ENCODE peak calls at places on chromosomes 7 and 10, in seven cellular contexts. P is activated B cell treated with CpG ODN at 0.5 μM for 24 hours, B is adrenal gland, F is B cell, Y is AG04450, J is GM06990, Z is hepatic stellate cell. S is an unnamed sample.

GRCh38 chr10:115384665-115385064 is 291.5 kb downstream of the ATRNL1 start:
- DNase-seq in Y (no peak), P (no peak), Z (no peak), J (no peak), B (no peak), F (no peak), S (no peak)

GRCh38 chr10:60430836-60431597 is 41.3 kb upstream of the ANK3 start:
- DNase-seq in F (no peak), J (no peak), B (no peak), Y (no peak), Z (no peak), P (no peak), S (no peak)

GRCh38 chr10:978826-979421 is 9.3 kb upstream of the GTPBP4 start:
- DNase-seq in J (no peak), B (no peak), P (no peak), Y (no peak), Z (no peak), F (no peak), S (no peak)

GRCh38 chr7:5406957-5407930 is 16.4 kb downstream of the TNRC18 start:
- DNase-seq in J (no peak), Z (no peak), Y (no peak), F (no peak), B (no peak), P (no peak), S (no peak)

GRCh38 chr7:157875230-157876179 is 538.7 kb downstream of the DNAJB6 start:
- DNase-seq in B (peak; percentile 50), J (no peak), Z (no peak), F (no peak), P (no peak), Y (no peak), S (peak; percentile 33)

GRCh38 chr10:101450277-101451080 is 96.5 kb downstream of the BTRC start:
- DNase-seq in B (no peak), Z (no peak), Y (no peak), P (no peak), J (no peak), F (no peak), S (no peak)

GRCh38 chr10:95248989-95249388 is 41.8 kb downstream of the PDLIM1 start:
- DNase-seq in P (no peak), Z (no peak), B (no peak), Y (no peak), J (no peak), F (no peak), S (no peak)

GRCh38 chr10:101493249-101493648 is 94.8 kb downstream of the POLL start:
- DNase-seq in J (no peak), B (no peak), F (no peak), P (no peak), Z (no peak), Y (no peak), S (no peak)

GRCh38 chr7:103809229-103809994 is 180.0 kb downstream of the RELN start:
- DNase-seq in P (no peak), Y (no peak), Z (no peak), J (no peak), B (no peak), F (no peak), S (no peak)

GRCh38 chr7:105776986-105777910 is 99.2 kb downstream of the ATXN7L1 start:
- DNase-seq in F (no peak), P (no peak), J (no peak), Z (no peak), B (no peak), Y (no peak), S (no peak)

GRCh38 chr10:132844069-132844809 is 58.3 kb upstream of the NKX6-2 start:
- DNase-seq in J (no peak), Y (no peak), Z (no peak), P (no peak), B (no peak), F (no peak), S (no peak)

GRCh38 chr7:74222851-74223710 is 13.3 kb downstream of the LAT2 start:
- DNase-seq in B (no peak), Z (no peak), J (no peak), P (no peak), Y (no peak), F (peak; percentile 37), S (no peak)

GRCh38 chr7:140084142-140084655 is 21.4 kb upstream of the PARP12 start:
- DNase-seq in Y (no peak), P (no peak), F (no peak), B (no peak), J (no peak), Z (no peak), S (no peak)

GRCh38 chr10:96991313-96991841 is 159.3 kb downstream of the LCOR start:
- DNase-seq in F (no peak), J (no peak), Z (peak; percentile 64), P (no peak), Y (peak; percentile 64), B (no peak), S (no peak)

GRCh38 chr7:87110778-87111177 is 41.5 kb upstream of the DMTF1 start:
- DNase-seq in Z (peak; percentile 25), Y (no peak), B (no peak), F (no peak), P (no peak), J (no peak), S (no peak)

GRCh38 chr7:153641202-153641601 is 411.0 kb upstream of the DPP6 start:
- DNase-seq in Z (no peak), J (no peak), B (no peak), Y (no peak), P (no peak), F (no peak), S (no peak)

GRCh38 chr7:1864126-1864940 is 194.3 kb downstream of the ELFN1 start:
- DNase-seq in J (no peak), B (no peak), P (no peak), F (no peak), Z (no peak), Y (no peak), S (no peak)

GRCh38 chr10:126670886-126671285 is 393 bp upstream of the C10orf90 start:
- DNase-seq in B (no peak), Z (no peak), P (no peak), F (no peak), Y (no peak), J (no peak), S (no peak)

GRCh38 chr10:6936931-6937330 is 356.9 kb upstream of the PRKCQ start:
- DNase-seq in Y (no peak), B (no peak), F (no peak), Z (no peak), P (no peak), J (no peak), S (no peak)

GRCh38 chr7:10939911-10940747 is 33.5 kb upstream of the PHF14 start:
- DNase-seq in Y (peak; percentile 90), B (peak; percentile 97), F (peak; percentile 92), Z (peak; percentile 94), J (peak; percentile 98), P (peak; percentile 93), S (peak; percentile 78)

S was measured in T-helper 1 cell.